ENCODE peak calls at places on chromosomes 7 and 10, in seven cellular contexts. Y, N, J, B, G, F and E are unnamed samples. For H3K4me1, the result is how much of the 10 kb centered on the place peaks cover.

GRCh38 chr10:73758704-73759511 is 14.7 kb downstream of the SEC24C start:
- DNase-seq in J (no peak), B (peak), F (no peak), N (no peak), G (no peak), Y (no peak), E (no peak)

GRCh38 chr10:114507449-114507848 is 103.1 kb upstream of the AFAP1L2 start:
- DNase-seq in Y (no peak), B (no peak), J (peak), G (no peak), F (no peak), N (no peak), E (peak)

GRCh38 chr10:132715791-132716680 is 69.9 kb downstream of the NKX6-2 start:
- DNase-seq in G (no peak), F (no peak), J (no peak), Y (peak), B (peak), N (peak), E (peak)

GRCh38 chr10:85655394-85655793 is 711.2 kb downstream of the GRID1 start:
- DNase-seq in B (no peak), J (no peak), G (no peak), Y (no peak), N (no peak), F (no peak), E (no peak)

GRCh38 chr7:142478479-142479220 is 220.8 kb upstream of the PRSS58 start:
- DNase-seq in N (no peak), F (peak), G (peak), J (no peak), B (no peak), Y (no peak), E (no peak)

GRCh38 chr7:128253701-128254100 is 12.6 kb downstream of the LEP start:
- DNase-seq in N (no peak), G (no peak), Y (no peak), J (no peak), F (no peak), B (no peak), E (no peak)

GRCh38 chr7:70788276-70788675 is 343.7 kb upstream of the GALNT17 start:
- DNase-seq in F (no peak), Y (no peak), N (no peak), J (no peak), B (no peak), G (no peak), E (no peak)

GRCh38 chr10:132452216-132452650 is 55.2 kb downstream of the PWWP2B start:
- DNase-seq in B (no peak), J (no peak), F (no peak), G (no peak), N (peak), Y (peak), E (peak)

GRCh38 chr7:4189151-4189570 is 492.9 kb upstream of the FOXK1 start:
- DNase-seq in N (peak), F (no peak), Y (peak), B (peak), G (peak), J (peak), E (peak)

GRCh38 chr7:135645296-135645904 is 16.9 kb upstream of the STMP1 start:
- DNase-seq in J (no peak), F (peak), G (peak), Y (no peak), N (no peak), B (no peak), E (no peak)

GRCh38 chr7:133887459-133887858 is 239.7 kb upstream of the LRGUK start:
- DNase-seq in N (no peak), F (no peak), Y (no peak), J (no peak), B (no peak), G (peak), E (no peak)

GRCh38 chr7:113404245-113404644 is 285.9 kb upstream of the SMIM30 start:
- DNase-seq in G (peak), Y (no peak), N (no peak), J (no peak), F (peak), B (no peak), E (no peak)

GRCh38 chr7:28980504-28981281 is 22.6 kb upstream of the TRIL start:
- DNase-seq in F (no peak), B (no peak), G (peak), Y (no peak), N (no peak), J (no peak), E (no peak)

GRCh38 chr10:128295003-128295402 is 168.8 kb upstream of the MKI67 start:
- DNase-seq in G (no peak), B (no peak), F (no peak), J (no peak), Y (no peak), N (no peak), E (no peak)

GRCh38 chr7:51102828-51103227 is 213.8 kb downstream of the COBL start:
- DNase-seq in Y (no peak), N (no peak), B (no peak), F (no peak), J (no peak), G (no peak), E (no peak)

GRCh38 chr7:2307690-2308107 is 6.5 kb downstream of the SNX8 start:
- DNase-seq in F (no peak), B (no peak), G (no peak), Y (no peak), N (no peak), J (no peak), E (no peak)
- H3K4me1 ChIP-seq in F (under half), B (under half), G (under half), Y (under half), N (under half), J (under half), E (under half)

DNA sequence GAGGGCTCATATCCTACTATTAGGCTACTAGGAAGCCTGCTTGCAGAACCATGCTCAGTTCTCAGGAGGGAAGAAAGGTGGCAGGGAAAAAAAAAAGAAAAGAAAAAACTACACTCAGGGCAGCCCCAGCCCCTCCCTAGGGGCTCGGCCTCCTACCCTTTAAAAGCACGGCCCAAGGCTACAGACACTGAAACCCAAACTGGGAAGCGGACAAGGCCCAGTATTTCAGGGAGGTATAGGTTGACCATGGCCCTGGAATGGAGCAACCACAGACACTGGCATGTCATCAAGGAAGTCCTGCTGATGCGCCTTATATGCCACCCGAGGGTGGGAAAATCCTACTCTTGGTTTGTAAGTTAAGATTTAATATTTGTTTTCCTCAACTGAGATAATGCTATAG is 50.8 kb downstream of the DLG5 start:
- DNase-seq in Y (no peak), J (no peak), F (no peak), G (no peak), N (no peak), B (no peak), E (no peak)
- H3K4me1 ChIP-seq in Y (under half), J (under half), F (under half), G (under half), N (under half), B (half or more), E (under half)

GRCh38 chr10:89391882-89392756 is at the start of gene IFIT1:
- DNase-seq in F (peak), B (peak), J (peak), Y (no peak), N (no peak), G (peak), E (no peak)
- H3K4me1 ChIP-seq in F (under half), B (under half), J (under half), Y (under half), N (under half), G (under half), E (under half)

GRCh38 chr10:88092265-88092664 is 228.8 kb downstream of the PTEN start:
- DNase-seq in Y (no peak), B (no peak), F (no peak), J (no peak), N (no peak), G (no peak), E (no peak)
- H3K4me1 ChIP-seq in Y (under half), B (under half), F (under half), J (under half), N (under half), G (under half), E (under half)

DNA sequence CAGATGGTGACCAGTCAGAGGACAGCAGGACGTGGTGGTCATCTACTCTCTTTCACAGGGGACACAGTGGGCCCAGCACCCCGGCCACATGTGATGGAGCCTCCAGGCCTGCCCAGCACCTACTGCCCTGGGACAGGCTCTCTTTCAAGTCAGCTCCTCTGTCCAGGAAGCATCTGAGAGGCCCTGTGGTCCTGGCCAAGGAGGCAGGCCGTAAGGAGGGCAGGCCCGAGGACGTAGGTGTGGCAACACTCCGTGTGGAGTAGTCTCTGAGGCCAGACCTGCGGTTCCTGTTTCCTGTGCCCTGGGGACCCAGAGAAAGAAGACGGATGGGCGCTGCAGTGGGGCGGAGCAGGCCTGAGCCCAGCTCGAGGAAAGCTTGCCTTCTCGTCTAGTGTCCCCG is 179.2 kb downstream of the EBF3 start:
- DNase-seq in J (no peak), Y (no peak), N (no peak), B (peak), F (no peak), G (no peak), E (peak)
- H3K4me1 ChIP-seq in J (under half), Y (under half), N (under half), B (under half), F (under half), G (under half), E (under half)

DNA sequence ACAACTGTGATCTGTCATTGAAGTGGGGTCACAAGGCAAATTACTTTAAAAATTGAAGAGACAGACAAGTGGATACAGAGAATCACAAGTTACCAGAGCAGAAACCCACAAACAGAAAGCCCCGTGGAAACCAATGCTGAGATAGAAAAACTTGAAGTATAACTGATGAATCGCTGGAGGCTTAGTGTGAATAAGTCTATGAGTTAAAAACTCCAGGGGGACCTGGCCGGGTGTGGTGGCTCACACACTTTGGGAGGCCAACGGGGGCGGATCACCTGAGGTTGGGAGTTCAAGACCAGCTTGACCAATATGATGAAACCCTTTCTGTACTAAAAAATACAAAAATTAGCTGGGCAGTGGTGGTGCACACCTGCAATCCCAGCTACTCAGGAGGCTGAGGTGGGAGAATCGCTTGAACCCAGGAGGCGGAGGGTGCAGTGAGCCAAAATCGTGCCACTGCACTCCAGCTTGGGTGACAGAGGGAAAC is 69.7 kb upstream of the ZNRF2 start:
- DNase-seq in J (no peak), F (no peak), N (no peak), B (no peak), Y (no peak), G (no peak), E (no peak)
- H3K4me1 ChIP-seq in J (under half), F (under half), N (under half), B (under half), Y (under half), G (under half), E (under half)

GRCh38 chr10:1942478-1942877 is 205.2 kb upstream of the ADARB2 start:
- DNase-seq in J (no peak), Y (no peak), F (no peak), G (no peak), B (no peak), N (no peak), E (no peak)

GRCh38 chr10:1939016-1939415 is 201.7 kb upstream of the ADARB2 start:
- DNase-seq in N (no peak), G (no peak), F (no peak), J (no peak), Y (no peak), B (no peak), E (no peak)

GRCh38 chr10:1947464-1948043 is 210.2 kb upstream of the ADARB2 start:
- DNase-seq in N (no peak), J (no peak), Y (no peak), G (no peak), B (no peak), F (no peak), E (no peak)

GRCh38 chr10:1944487-1944886 is 207.2 kb upstream of the ADARB2 start:
- DNase-seq in J (no peak), B (no peak), G (no peak), F (no peak), N (no peak), Y (no peak), E (no peak)
- H3K4me1 ChIP-seq in J (under half), B (under half), G (under half), F (under half), N (under half), Y (under half), E (under half)

DNA sequence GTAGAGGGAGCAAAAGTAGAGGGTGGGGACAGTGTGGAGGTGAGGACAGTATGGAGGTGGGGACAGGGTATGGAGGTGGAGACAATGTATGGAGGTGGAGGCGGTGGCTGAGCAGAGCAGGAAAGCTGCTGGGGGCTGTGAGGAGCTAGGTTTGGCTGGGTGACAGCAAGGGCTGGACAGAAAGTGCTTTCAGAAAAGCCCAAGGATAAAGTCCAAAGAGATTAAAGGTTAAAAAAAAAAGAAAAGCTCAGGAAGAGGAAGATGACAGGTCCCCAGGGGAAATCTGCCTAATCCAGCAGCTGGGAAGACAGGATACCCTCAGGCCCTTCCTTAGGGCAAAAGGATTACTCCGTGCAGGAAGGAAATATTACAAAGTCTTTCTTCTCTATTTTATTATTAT is 32.1 kb upstream of the PFKFB3 start:
- DNase-seq in B (no peak), Y (peak), J (no peak), N (no peak), F (no peak), G (no peak), E (no peak)
- H3K4me1 ChIP-seq in B (under half), Y (under half), J (under half), N (half or more), F (under half), G (under half), E (under half)

GRCh38 chr10:75544381-75544780 is 113.0 kb downstream of the LRMDA start:
- DNase-seq in Y (peak), F (no peak), N (no peak), J (no peak), G (no peak), B (no peak), E (no peak)

GRCh38 chr10:75546004-75546403 is 114.6 kb downstream of the LRMDA start:
- DNase-seq in N (no peak), F (no peak), J (no peak), Y (no peak), B (no peak), G (no peak), E (no peak)

GRCh38 chr10:75547391-75548298 is 116.2 kb downstream of the LRMDA start:
- DNase-seq in B (no peak), F (no peak), Y (no peak), J (no peak), G (peak), N (no peak), E (no peak)

GRCh38 chr10:75544923-75545322 is 113.5 kb downstream of the LRMDA start:
- DNase-seq in G (no peak), F (no peak), B (no peak), J (no peak), Y (no peak), N (no peak), E (no peak)

DNA sequence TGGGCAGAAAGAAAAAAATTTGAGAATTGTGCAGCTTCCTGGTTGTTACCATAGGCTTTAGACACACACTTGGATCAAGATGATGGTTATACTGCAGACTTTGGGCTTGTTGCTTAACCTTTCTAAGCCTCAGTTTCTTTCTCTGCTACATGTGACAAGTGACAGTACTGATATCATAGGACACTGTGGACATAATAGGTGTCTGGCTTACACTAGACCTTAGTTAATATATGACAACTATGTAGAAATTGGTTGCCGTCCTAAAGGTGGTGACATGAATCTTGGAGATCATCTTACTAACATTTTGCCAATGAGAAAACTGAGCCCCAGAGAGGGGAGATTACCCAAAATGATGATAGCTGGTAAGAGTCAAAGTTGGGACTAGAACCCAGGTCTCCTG is 113.9 kb downstream of the LRMDA start:
- DNase-seq in B (no peak), G (no peak), J (no peak), Y (no peak), N (no peak), F (no peak), E (no peak)
- H3K4me1 ChIP-seq in B (under half), G (under half), J (under half), Y (under half), N (under half), F (under half), E (under half)

GRCh38 chr7:16645593-16646426 is at the start of the genes ANKMY2 and BZW2:
- DNase-seq in J (peak), F (peak), N (peak), G (peak), B (peak), Y (peak), E (peak)

GRCh38 chr7:16644987-16645592 is 464 bp downstream of the ANKMY2 start:
- DNase-seq in G (no peak), N (no peak), B (peak), J (peak), F (no peak), Y (peak), E (peak)

GRCh38 chr7:16647435-16647960 is 1.5 kb downstream of the BZW2 start:
- DNase-seq in J (no peak), B (no peak), N (no peak), G (no peak), F (no peak), Y (no peak), E (no peak)

GRCh38 chr7:16644624-16644986 is 949 bp downstream of the ANKMY2 start:
- DNase-seq in Y (peak), G (peak), F (peak), N (peak), J (peak), B (peak), E (peak)

DNA sequence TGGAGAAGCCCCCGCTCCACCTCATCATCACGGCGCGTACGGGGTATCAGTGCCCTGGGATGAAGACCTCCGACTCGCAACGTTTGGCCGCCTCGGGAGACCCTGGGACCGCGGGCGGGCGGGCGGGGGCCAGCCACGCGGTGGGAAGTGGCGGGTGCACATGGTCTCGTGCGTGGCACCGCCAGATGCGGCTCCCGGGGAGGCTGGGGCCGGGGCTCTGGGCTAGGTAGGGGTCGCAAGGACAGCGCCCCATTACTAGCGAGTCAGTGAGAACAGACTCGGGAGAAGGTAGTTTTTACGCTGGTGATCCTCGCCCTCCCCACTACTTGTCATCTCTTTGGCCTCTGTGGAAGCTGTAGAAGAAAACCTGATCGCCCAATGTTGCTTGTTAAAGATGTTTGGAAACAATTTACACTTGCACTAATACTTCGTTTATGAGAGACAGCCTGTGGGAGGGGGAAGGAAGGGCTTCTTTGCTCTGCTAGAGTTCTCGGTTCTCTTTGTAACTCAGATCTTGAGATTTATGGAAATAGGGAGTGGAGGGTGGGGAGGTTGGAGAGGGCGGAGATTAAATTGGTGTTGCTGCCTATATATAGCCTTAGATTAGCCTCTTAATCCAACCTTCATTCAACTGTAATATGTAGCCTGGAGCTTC is 573 bp downstream of the BZW2 start:
- DNase-seq in G (peak), N (no peak), Y (no peak), B (no peak), J (no peak), F (no peak), E (no peak)
- H3K4me1 ChIP-seq in G (under half), N (half or more), Y (under half), B (under half), J (under half), F (half or more), E (half or more)